ENCODE peak calls at places on chromosomes 13 and 19, in nine cellular contexts. F, P, G, Y, T, W, M, O and X are unnamed samples. For H3K4me1, the result is how much of the 10 kb centered on the place peaks cover.

GRCh38 chr13:73200432-73200831 is 141.6 kb downstream of the KLF5 start:
- DNase-seq in G (no peak), P (no peak), W (no peak), M (no peak), F (peak), Y (no peak), T (no peak), O (no peak), X (no peak)

GRCh38 chr19:46710687-46711086 is 6.2 kb downstream of the PRKD2 start:
- DNase-seq in G (no peak), Y (no peak), P (no peak), W (no peak), M (no peak), O (no peak), T (peak), F (no peak), X (no peak)

GRCh38 chr13:110815471-110816204 is 99.2 kb downstream of the ANKRD10 start:
- DNase-seq in W (no peak), O (no peak), G (no peak), T (no peak), Y (no peak), F (no peak), M (no peak), P (no peak), X (no peak)

GRCh38 chr13:33547035-33547434 is 261.5 kb upstream of the STARD13 start:
- DNase-seq in M (no peak), Y (no peak), T (no peak), G (no peak), W (no peak), P (no peak), F (no peak), O (no peak), X (no peak)

GRCh38 chr13:95865080-95865597 is 188.1 kb downstream of the UGGT2 start:
- DNase-seq in P (no peak), W (no peak), Y (no peak), O (no peak), T (no peak), F (no peak), G (no peak), M (no peak), X (no peak)

GRCh38 chr19:18070181-18070580 is 16.6 kb downstream of the IL12RB1 start:
- DNase-seq in M (no peak), W (no peak), G (no peak), T (no peak), O (no peak), F (no peak), P (no peak), Y (no peak), X (no peak)

GRCh38 chr13:99996177-99996705 is 14.7 kb downstream of the ZIC2 start:
- DNase-seq in Y (no peak), T (peak), O (no peak), W (no peak), M (no peak), P (no peak), G (no peak), F (no peak), X (no peak)

GRCh38 chr13:40230833-40231266 is 435.6 kb downstream of the FOXO1 start:
- DNase-seq in P (no peak), W (peak), O (no peak), M (no peak), T (no peak), G (no peak), Y (no peak), F (no peak), X (no peak)

GRCh38 chr13:99647593-99647980 is 146.3 kb downstream of the TM9SF2 start:
- DNase-seq in G (no peak), F (no peak), W (no peak), T (no peak), M (no peak), Y (peak), O (no peak), P (no peak), X (no peak)

GRCh38 chr13:96661612-96662011 is 332.7 kb downstream of the OXGR1 start:
- DNase-seq in G (no peak), M (no peak), F (no peak), P (no peak), O (no peak), Y (no peak), W (no peak), T (no peak), X (no peak)

GRCh38 chr13:33351324-33351723 is 65.8 kb upstream of the STARD13 start:
- DNase-seq in W (no peak), O (peak), F (no peak), T (no peak), M (no peak), Y (peak), P (peak), G (no peak), X (no peak)

GRCh38 chr13:109785892-109786450 is 412 bp downstream of the IRS2 start:
- DNase-seq in T (peak), Y (no peak), W (peak), G (no peak), P (no peak), F (peak), O (no peak), M (no peak), X (peak)

GRCh38 chr19:52188822-52189744 is 769 bp upstream of the PPP2R1A start:
- DNase-seq in T (peak), M (peak), W (peak), Y (peak), O (no peak), G (peak), P (no peak), F (no peak), X (peak)

GRCh38 chr19:7644550-7644877 is 7.6 kb downstream of the STXBP2 start:
- DNase-seq in O (no peak), M (no peak), P (no peak), Y (no peak), G (no peak), F (no peak), T (no peak), W (no peak), X (no peak)

GRCh38 chr19:21593934-21594844 is 88.8 kb downstream of the ZNF429 start:
- DNase-seq in Y (no peak), T (no peak), W (no peak), F (peak), M (no peak), P (no peak), O (no peak), G (no peak), X (no peak)

GRCh38 chr19:18831524-18832330 is at the start of gene UPF1:
- DNase-seq in F (peak), G (peak), P (peak), W (peak), Y (peak), M (peak), T (peak), O (peak), X (peak)

GRCh38 chr13:95193509-95194230 is 107.6 kb downstream of the ABCC4 start:
- DNase-seq in Y (no peak), F (no peak), T (no peak), G (no peak), W (no peak), M (no peak), O (no peak), P (no peak), X (no peak)

GRCh38 chr13:95185851-95186250 is 115.4 kb downstream of the ABCC4 start:
- DNase-seq in M (no peak), F (no peak), Y (no peak), P (no peak), W (no peak), T (no peak), G (no peak), O (peak), X (no peak)

GRCh38 chr13:23852351-23852750 is 36.8 kb downstream of the MIPEP start:
- DNase-seq in Y (no peak), O (no peak), T (no peak), P (no peak), W (no peak), M (no peak), G (no peak), F (no peak), X (no peak)

GRCh38 chr13:113655358-113656014 is 2.5 kb downstream of the ATP4B start:
- DNase-seq in G (no peak), M (no peak), F (peak), Y (no peak), P (no peak), W (no peak), O (no peak), T (no peak), X (no peak)

GRCh38 chr13:73465629-73465974 is 406.8 kb downstream of the KLF5 start:
- DNase-seq in F (no peak), G (no peak), W (peak), O (peak), Y (peak), M (no peak), T (no peak), P (peak), X (no peak)

GRCh38 chr13:41334810-41335209 is 23.7 kb downstream of the NAA16 start:
- DNase-seq in O (no peak), T (no peak), G (no peak), P (no peak), W (no peak), F (no peak), Y (no peak), M (no peak), X (no peak)

GRCh38 chr19:6890421-6890913 is 3.1 kb downstream of the ADGRE1 start:
- DNase-seq in O (no peak), F (no peak), M (no peak), P (no peak), G (no peak), T (no peak), W (no peak), Y (no peak), X (no peak)

DNA sequence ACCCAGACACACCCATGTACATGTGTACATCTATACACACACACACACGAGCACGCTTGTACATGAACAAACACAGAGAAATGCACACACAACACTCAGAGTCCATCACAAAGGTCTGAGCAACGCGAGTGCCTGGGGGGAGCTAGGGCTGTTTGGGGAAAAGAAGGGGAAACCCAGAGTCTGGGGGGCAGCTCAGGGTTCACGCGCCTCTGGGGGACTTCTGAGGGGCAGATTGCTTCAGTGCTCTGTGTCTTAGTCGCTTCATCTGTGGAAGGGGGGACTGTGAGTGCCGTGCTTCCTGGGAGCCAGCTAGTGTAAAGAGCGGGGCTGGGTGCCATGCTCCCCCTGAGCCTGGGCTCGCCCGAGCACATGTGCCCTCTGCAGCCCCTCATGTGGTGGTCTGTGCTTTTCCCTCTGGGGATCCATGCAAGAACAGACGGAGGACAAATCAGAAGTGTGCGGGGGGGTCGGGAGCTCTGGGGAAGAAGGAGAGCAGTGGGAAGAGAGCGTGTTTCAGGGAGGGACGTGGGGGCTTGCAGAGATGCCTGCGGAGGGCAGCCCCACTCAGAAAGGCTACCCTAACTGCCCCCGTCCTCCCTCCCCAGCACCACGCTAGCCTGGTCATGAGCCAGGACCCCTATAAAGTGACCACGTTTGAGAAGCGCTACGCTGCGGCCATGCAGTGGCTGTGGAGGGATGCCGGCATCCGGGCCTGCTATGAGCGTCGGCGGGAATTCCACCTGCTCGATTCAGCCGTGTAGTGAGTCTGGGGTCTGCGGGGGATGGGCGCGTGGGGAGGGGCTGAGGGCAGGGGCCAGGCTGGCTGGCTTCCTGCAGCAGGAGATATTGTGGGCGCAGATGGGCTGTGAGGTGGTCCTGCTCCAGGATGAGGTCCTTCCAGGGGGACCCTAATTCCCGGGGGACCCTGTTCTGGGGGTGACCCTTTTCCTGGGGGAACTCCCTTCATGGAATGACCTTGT is 14.0 kb downstream of the GNA15 start:
- DNase-seq in O (no peak), T (peak), M (no peak), P (no peak), W (no peak), F (no peak), Y (no peak), G (no peak), X (no peak)
- H3K27ac ChIP-seq in O (no peak), T (no peak), M (no peak), P (no peak), W (no peak), F (no peak), Y (no peak), G (no peak), X (no peak)

GRCh38 chr19:16620584-16620983 is 7.4 kb downstream of the MED26 start:
- DNase-seq in M (no peak), O (peak), F (no peak), W (no peak), G (no peak), P (no peak), Y (no peak), T (no peak), X (no peak)

GRCh38 chr19:16618248-16618647 is 9.8 kb downstream of the MED26 start:
- DNase-seq in T (no peak), G (no peak), O (no peak), M (no peak), Y (no peak), P (no peak), F (no peak), W (no peak), X (no peak)

GRCh38 chr19:16621165-16621800 is 6.7 kb downstream of the MED26 start:
- DNase-seq in T (no peak), Y (no peak), G (no peak), P (no peak), W (no peak), O (no peak), F (no peak), M (no peak), X (no peak)

GRCh38 chr19:16619456-16619855 is 8.5 kb downstream of the MED26 start:
- DNase-seq in M (peak), Y (no peak), W (no peak), F (peak), O (no peak), P (no peak), T (no peak), G (no peak), X (no peak)

GRCh38 chr19:16620018-16620417 is 8.0 kb downstream of the MED26 start:
- DNase-seq in T (no peak), F (no peak), M (no peak), G (no peak), Y (no peak), O (no peak), W (no peak), P (no peak), X (no peak)
- H3K4me1 ChIP-seq in T (under half), F (under half), M (under half), G (under half), Y (under half), O (under half), W (under half), P (under half), X (under half)

DNA sequence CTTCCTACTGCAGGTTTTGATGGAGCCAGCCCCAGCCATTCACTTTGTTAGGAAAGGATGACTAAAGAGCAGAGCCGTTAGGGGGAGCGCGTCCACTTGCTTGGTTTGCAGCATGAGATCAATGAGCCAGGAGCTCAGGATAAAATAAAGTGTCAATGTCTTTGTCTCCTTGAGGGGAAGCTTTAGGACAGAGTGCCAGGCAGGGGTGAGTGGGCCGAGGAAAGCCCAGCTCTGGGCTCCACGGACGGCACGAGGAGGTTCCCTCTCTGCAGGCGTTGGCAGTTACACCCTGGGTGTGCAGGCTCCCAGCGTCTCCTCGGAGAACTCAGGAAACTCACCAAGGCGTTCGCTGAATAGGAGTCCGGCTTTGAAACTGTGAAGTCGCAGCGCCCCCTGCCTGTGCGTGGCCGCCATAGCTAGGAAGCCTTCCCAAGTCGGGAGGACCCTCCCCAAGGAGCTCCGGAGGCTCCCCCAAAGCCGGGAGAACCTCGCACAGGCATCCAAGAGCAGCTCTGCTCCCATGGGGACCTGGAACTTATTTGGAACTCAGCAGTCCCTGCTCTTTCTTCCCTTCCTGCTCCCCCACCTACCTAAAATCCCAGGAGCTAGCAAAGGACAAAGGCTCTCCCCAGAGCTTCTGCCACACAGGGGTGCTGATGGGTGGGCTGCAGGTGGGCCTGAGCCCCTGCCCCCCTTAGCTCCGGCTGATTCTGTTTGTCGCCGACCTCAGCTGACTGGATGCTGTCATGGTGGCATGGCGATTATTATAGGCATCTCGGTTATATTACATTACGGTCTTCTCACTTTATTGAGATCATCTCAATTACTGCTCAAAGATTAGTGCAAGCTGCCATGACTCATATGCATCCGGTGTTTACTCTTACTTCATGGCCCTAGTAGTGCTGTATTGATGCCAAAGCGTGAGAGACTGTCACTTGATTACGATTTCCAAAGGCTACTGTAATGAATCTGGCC is 34.4 kb downstream of the GSX1 start:
- DNase-seq in O (peak), T (peak), M (peak), F (peak), P (peak), W (peak), G (peak), Y (peak), X (peak)
- H3K27ac ChIP-seq in O (peak), T (no peak), M (no peak), F (no peak), P (no peak), W (no peak), G (no peak), Y (no peak), X (no peak)

DNA sequence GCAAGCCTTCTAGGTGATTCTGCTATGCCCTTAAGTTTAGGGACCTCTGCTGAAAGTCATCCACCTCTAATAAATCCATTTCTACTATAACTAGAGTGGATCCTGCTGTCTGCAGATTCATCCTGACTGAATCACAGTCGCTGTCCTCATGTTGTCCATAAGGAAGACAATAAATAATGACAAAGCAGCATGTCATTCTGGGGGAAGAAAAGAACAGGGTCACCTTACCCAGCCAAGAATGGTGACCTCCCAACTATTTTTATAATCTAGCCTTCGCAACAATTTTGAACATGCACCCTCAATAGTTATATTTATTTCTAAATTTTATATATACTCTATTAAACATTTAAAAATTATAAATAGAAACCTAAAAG is 45.0 kb upstream of the UBE2L5 start:
- DNase-seq in W (no peak), M (no peak), G (no peak), Y (no peak), O (no peak), P (no peak), T (no peak), F (no peak), X (no peak)
- H3K4me1 ChIP-seq in W (under half), M (under half), G (under half), Y (under half), O (under half), P (under half), T (under half), F (under half), X (under half)

DNA sequence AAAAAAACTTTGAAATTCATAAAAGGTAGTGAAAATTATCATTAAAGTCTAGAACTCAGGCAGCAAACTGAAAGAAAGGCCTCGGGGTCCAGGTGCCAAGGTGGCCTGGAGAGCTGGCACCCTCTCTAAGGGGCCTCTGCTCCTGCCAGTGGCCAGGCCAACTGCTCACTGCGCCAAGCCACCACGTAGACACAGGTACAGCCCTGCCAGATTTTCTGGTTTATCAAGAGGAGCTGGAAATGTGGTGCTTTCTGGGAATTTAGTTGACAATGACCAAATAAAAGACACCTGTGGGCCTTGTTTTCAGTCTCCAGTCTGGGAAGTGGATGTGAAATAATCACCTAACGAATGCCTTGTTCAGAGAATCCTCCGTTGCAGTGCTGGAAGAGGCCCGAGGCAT is 22.8 kb downstream of the ZNF574 start:
- DNase-seq in M (peak), F (peak), Y (no peak), T (no peak), G (no peak), O (no peak), P (no peak), W (no peak), X (no peak)
- H3K27ac ChIP-seq in M (peak), F (peak), Y (no peak), T (no peak), G (no peak), O (no peak), P (no peak), W (no peak), X (no peak)

DNA sequence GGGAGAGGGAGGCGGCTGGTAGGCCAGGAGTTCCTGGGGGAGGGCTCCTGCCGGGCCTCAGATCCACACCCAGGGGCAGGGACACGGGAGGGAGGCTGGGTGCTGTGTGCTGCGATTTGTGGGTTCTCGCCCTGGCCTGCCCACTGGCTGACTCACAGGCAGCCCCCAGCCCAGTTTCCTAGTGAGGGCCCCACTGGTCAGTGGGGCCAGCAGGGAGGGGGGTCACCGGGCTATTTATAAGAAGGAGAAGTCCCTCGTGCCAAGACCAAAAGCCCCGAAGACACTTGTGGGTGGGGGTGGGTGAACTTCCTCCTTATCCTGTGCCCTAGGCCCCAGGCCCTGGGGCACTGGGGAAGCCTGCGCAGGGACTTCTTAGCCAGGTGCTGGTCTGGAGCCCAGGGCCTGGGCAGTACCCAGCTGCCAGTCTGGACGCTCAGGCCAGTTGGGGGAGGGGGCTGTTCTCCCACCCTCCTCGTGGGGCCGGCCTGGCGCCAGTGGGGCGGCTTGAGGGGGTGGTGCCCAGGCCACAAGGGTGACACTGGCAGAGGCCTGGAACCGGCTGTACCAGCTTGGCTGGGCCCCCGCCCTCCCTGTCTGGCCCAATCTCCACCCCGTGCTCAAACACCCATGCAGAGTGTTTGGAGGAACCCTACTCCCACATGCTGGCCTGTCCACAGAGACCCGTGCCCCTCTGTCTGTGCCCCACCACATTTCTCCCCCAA is 5.0 kb upstream of the JUNB start:
- DNase-seq in W (no peak), G (no peak), O (peak), Y (peak), F (peak), M (peak), T (no peak), P (peak), X (no peak)
- H3K4me1 ChIP-seq in W (half or more), G (half or more), O (under half), Y (under half), F (half or more), M (under half), T (under half), P (half or more), X (under half)